ENCODE peak calls at places on chromosomes 6 and 20, in nine cellular contexts. One of them, this sample, is unnamed.

GRCh38 chr6:54285595-54285994 is 22.6 kb upstream of the TINAG start:
- DNase-seq in K562: no peak
- DNase-seq in transverse colon: no peak
- DNase-seq in breast epithelium: no peak
- DNase-seq in endothelial cell of umbilical vein: no peak
- DNase-seq in suprapubic skin: no peak
- DNase-seq in GM12878: no peak
- DNase-seq in spleen: no peak
- DNase-seq in HCT116: no peak
- DNase-seq in this sample: no peak

GRCh38 chr6:88166493-88166900 is 350 bp upstream of the CNR1 start:
- DNase-seq in breast epithelium: no peak
- DNase-seq in spleen: peak
- DNase-seq in suprapubic skin: no peak
- DNase-seq in endothelial cell of umbilical vein: no peak
- DNase-seq in HCT116: no peak
- DNase-seq in transverse colon: no peak
- DNase-seq in K562: no peak
- DNase-seq in GM12878: no peak
- DNase-seq in this sample: no peak

GRCh38 chr6:23266536-23266935 is 697.2 kb downstream of the HDGFL1 start:
- DNase-seq in GM12878: no peak
- DNase-seq in endothelial cell of umbilical vein: no peak
- DNase-seq in spleen: no peak
- DNase-seq in transverse colon: no peak
- DNase-seq in HCT116: no peak
- DNase-seq in K562: no peak
- DNase-seq in suprapubic skin: no peak
- DNase-seq in breast epithelium: no peak
- DNase-seq in this sample: no peak

GRCh38 chr6:137013031-137013430 is 31.7 kb downstream of the IL20RA start:
- DNase-seq in transverse colon: no peak
- DNase-seq in HCT116: no peak
- DNase-seq in breast epithelium: no peak
- DNase-seq in spleen: no peak
- DNase-seq in endothelial cell of umbilical vein: no peak
- DNase-seq in suprapubic skin: no peak
- DNase-seq in GM12878: no peak
- DNase-seq in K562: no peak
- DNase-seq in this sample: no peak

GRCh38 chr20:33668087-33668790 is 1.5 kb downstream of the ACTL10 start:
- DNase-seq in HCT116: no peak
- DNase-seq in suprapubic skin: peak
- DNase-seq in spleen: peak
- DNase-seq in GM12878: no peak
- DNase-seq in K562: peak
- DNase-seq in transverse colon: no peak
- DNase-seq in endothelial cell of umbilical vein: no peak
- DNase-seq in breast epithelium: no peak
- DNase-seq in this sample: no peak

GRCh38 chr6:91485047-91485446 is 898.2 kb upstream of the MAP3K7 start:
- DNase-seq in HCT116: no peak
- DNase-seq in breast epithelium: no peak
- DNase-seq in spleen: no peak
- DNase-seq in K562: no peak
- DNase-seq in transverse colon: no peak
- DNase-seq in suprapubic skin: no peak
- DNase-seq in endothelial cell of umbilical vein: peak
- DNase-seq in GM12878: no peak
- DNase-seq in this sample: no peak

GRCh38 chr20:50675671-50676376 is 15.5 kb downstream of the RIPOR3 start:
- DNase-seq in transverse colon: no peak
- DNase-seq in spleen: no peak
- DNase-seq in endothelial cell of umbilical vein: no peak
- DNase-seq in suprapubic skin: no peak
- DNase-seq in HCT116: no peak
- DNase-seq in GM12878: no peak
- DNase-seq in K562: no peak
- DNase-seq in breast epithelium: no peak
- DNase-seq in this sample: no peak

GRCh38 chr20:1935696-1936366 is 40.6 kb downstream of the SIRPA start:
- DNase-seq in GM12878: no peak
- DNase-seq in endothelial cell of umbilical vein: no peak
- DNase-seq in breast epithelium: no peak
- DNase-seq in spleen: no peak
- DNase-seq in suprapubic skin: no peak
- DNase-seq in transverse colon: peak
- DNase-seq in K562: no peak
- DNase-seq in HCT116: no peak
- DNase-seq in this sample: no peak

GRCh38 chr6:40634429-40634828 is 47.3 kb upstream of the LRFN2 start:
- DNase-seq in GM12878: no peak
- DNase-seq in transverse colon: no peak
- DNase-seq in spleen: no peak
- DNase-seq in endothelial cell of umbilical vein: no peak
- DNase-seq in K562: no peak
- DNase-seq in suprapubic skin: peak
- DNase-seq in HCT116: no peak
- DNase-seq in breast epithelium: no peak
- DNase-seq in this sample: no peak

GRCh38 chr20:16444056-16444777 is 129.0 kb downstream of the KIF16B start:
- DNase-seq in suprapubic skin: no peak
- DNase-seq in endothelial cell of umbilical vein: no peak
- DNase-seq in transverse colon: no peak
- DNase-seq in K562: no peak
- DNase-seq in spleen: no peak
- DNase-seq in HCT116: no peak
- DNase-seq in GM12878: no peak
- DNase-seq in breast epithelium: no peak
- DNase-seq in this sample: no peak

GRCh38 chr6:130324657-130325056 is 41.2 kb upstream of the TMEM200A start:
- DNase-seq in K562: no peak
- DNase-seq in transverse colon: no peak
- DNase-seq in spleen: no peak
- DNase-seq in HCT116: no peak
- DNase-seq in breast epithelium: no peak
- DNase-seq in endothelial cell of umbilical vein: no peak
- DNase-seq in GM12878: no peak
- DNase-seq in suprapubic skin: no peak
- DNase-seq in this sample: no peak

GRCh38 chr6:145544031-145544430 is 191.3 kb downstream of the EPM2A start:
- DNase-seq in endothelial cell of umbilical vein: no peak
- DNase-seq in spleen: no peak
- DNase-seq in breast epithelium: no peak
- DNase-seq in HCT116: peak
- DNase-seq in transverse colon: no peak
- DNase-seq in suprapubic skin: no peak
- DNase-seq in K562: no peak
- DNase-seq in GM12878: no peak
- DNase-seq in this sample: no peak

GRCh38 chr6:34680802-34681515 is 15.6 kb downstream of the ILRUN start:
- DNase-seq in GM12878: no peak
- DNase-seq in suprapubic skin: no peak
- DNase-seq in endothelial cell of umbilical vein: peak
- DNase-seq in transverse colon: no peak
- DNase-seq in breast epithelium: no peak
- DNase-seq in spleen: no peak
- DNase-seq in HCT116: peak
- DNase-seq in K562: peak
- DNase-seq in this sample: no peak

GRCh38 chr20:36847009-36847709 is 28.8 kb upstream of the TLDC2 start:
- DNase-seq in transverse colon: peak
- DNase-seq in endothelial cell of umbilical vein: no peak
- DNase-seq in suprapubic skin: peak
- DNase-seq in K562: no peak
- DNase-seq in breast epithelium: peak
- DNase-seq in GM12878: no peak
- DNase-seq in spleen: no peak
- DNase-seq in HCT116: no peak
- DNase-seq in this sample: no peak

GRCh38 chr20:53036992-53037391 is 64.8 kb downstream of the TSHZ2 start:
- DNase-seq in breast epithelium: no peak
- DNase-seq in endothelial cell of umbilical vein: no peak
- DNase-seq in suprapubic skin: no peak
- DNase-seq in transverse colon: no peak
- DNase-seq in GM12878: no peak
- DNase-seq in HCT116: no peak
- DNase-seq in K562: no peak
- DNase-seq in spleen: no peak
- DNase-seq in this sample: no peak

GRCh38 chr6:10584607-10585006 is 63.5 kb downstream of the GCNT2 start:
- DNase-seq in spleen: no peak
- DNase-seq in GM12878: no peak
- DNase-seq in transverse colon: no peak
- DNase-seq in suprapubic skin: no peak
- DNase-seq in endothelial cell of umbilical vein: no peak
- DNase-seq in breast epithelium: no peak
- DNase-seq in K562: no peak
- DNase-seq in HCT116: no peak
- DNase-seq in this sample: no peak

GRCh38 chr6:16918586-16918985 is 157.3 kb upstream of the ATXN1 start:
- DNase-seq in GM12878: no peak
- DNase-seq in endothelial cell of umbilical vein: no peak
- DNase-seq in transverse colon: no peak
- DNase-seq in K562: no peak
- DNase-seq in suprapubic skin: no peak
- DNase-seq in HCT116: no peak
- DNase-seq in spleen: no peak
- DNase-seq in breast epithelium: no peak
- DNase-seq in this sample: no peak

GRCh38 chr6:150744522-150745260 is 120.8 kb upstream of the MTHFD1L start:
- DNase-seq in transverse colon: no peak
- DNase-seq in endothelial cell of umbilical vein: no peak
- DNase-seq in spleen: no peak
- DNase-seq in K562: no peak
- DNase-seq in GM12878: no peak
- DNase-seq in HCT116: no peak
- DNase-seq in breast epithelium: no peak
- DNase-seq in suprapubic skin: no peak
- DNase-seq in this sample: no peak

GRCh38 chr6:150739711-150740349 is 125.7 kb upstream of the MTHFD1L start:
- DNase-seq in K562: no peak
- DNase-seq in spleen: no peak
- DNase-seq in suprapubic skin: no peak
- DNase-seq in endothelial cell of umbilical vein: no peak
- DNase-seq in breast epithelium: no peak
- DNase-seq in GM12878: no peak
- DNase-seq in HCT116: no peak
- DNase-seq in transverse colon: no peak
- DNase-seq in this sample: no peak

GRCh38 chr6:150740453-150740852 is 125.0 kb upstream of the MTHFD1L start:
- DNase-seq in suprapubic skin: no peak
- DNase-seq in HCT116: no peak
- DNase-seq in breast epithelium: no peak
- DNase-seq in K562: no peak
- DNase-seq in transverse colon: no peak
- DNase-seq in endothelial cell of umbilical vein: no peak
- DNase-seq in spleen: no peak
- DNase-seq in GM12878: no peak
- DNase-seq in this sample: no peak

GRCh38 chr6:150738092-150738625 is 127.3 kb upstream of the MTHFD1L start:
- DNase-seq in HCT116: no peak
- DNase-seq in suprapubic skin: no peak
- DNase-seq in spleen: no peak
- DNase-seq in K562: no peak
- DNase-seq in GM12878: no peak
- DNase-seq in endothelial cell of umbilical vein: no peak
- DNase-seq in transverse colon: no peak
- DNase-seq in breast epithelium: no peak
- DNase-seq in this sample: no peak

DNA sequence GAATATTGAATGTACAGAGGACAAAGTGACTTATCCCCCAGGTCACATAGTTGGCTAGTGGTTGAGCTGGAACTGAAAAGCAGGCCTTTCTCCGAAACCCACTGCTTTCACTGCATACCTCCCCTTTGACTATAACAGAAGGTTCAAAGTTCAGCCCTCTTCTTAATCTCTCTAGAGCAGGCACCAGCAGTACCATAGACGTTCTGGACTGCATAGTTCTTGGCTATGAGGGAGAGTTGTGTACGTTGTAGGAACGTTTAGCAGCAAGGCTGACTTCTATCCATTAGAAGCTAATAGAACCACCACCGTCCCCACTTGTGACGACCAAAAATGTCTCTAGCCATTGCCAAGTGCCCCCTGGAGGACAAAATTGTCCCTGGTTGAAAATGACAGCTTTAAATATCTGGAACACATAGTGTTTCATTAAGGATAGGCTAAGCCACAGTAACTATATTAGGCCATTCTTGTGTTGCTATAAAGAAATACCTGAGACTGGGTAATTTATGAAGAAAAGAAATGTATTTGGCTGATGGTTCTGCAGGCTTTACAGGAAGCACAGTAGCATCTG is 123.8 kb upstream of the MTHFD1L start:
- DNase-seq in GM12878: no peak
- DNase-seq in endothelial cell of umbilical vein: peak
- DNase-seq in suprapubic skin: no peak
- DNase-seq in HCT116: peak
- DNase-seq in spleen: no peak
- DNase-seq in K562: peak
- DNase-seq in breast epithelium: no peak
- DNase-seq in transverse colon: no peak
- DNase-seq in this sample: no peak
- TF ChIP-seq POLR2AphosphoS5 in GM12878: no peak
- TF ChIP-seq POLR2AphosphoS5 in endothelial cell of umbilical vein: no peak
- TF ChIP-seq POLR2AphosphoS5 in suprapubic skin: no peak
- TF ChIP-seq POLR2AphosphoS5 in HCT116: no peak
- TF ChIP-seq POLR2AphosphoS5 in spleen: no peak
- TF ChIP-seq POLR2AphosphoS5 in K562: no peak
- TF ChIP-seq POLR2AphosphoS5 in breast epithelium: no peak
- TF ChIP-seq POLR2AphosphoS5 in transverse colon: no peak
- TF ChIP-seq POLR2AphosphoS5 in this sample: no peak

GRCh38 chr6:37061157-37061804 is 55.8 kb downstream of the FGD2 start:
- DNase-seq in transverse colon: no peak
- DNase-seq in K562: no peak
- DNase-seq in breast epithelium: no peak
- DNase-seq in suprapubic skin: no peak
- DNase-seq in endothelial cell of umbilical vein: no peak
- DNase-seq in HCT116: no peak
- DNase-seq in GM12878: no peak
- DNase-seq in spleen: peak
- DNase-seq in this sample: no peak
- TF ChIP-seq POLR2A in transverse colon: no peak
- TF ChIP-seq POLR2A in K562: no peak
- TF ChIP-seq POLR2A in breast epithelium: no peak
- TF ChIP-seq POLR2A in suprapubic skin: no peak
- TF ChIP-seq POLR2A in endothelial cell of umbilical vein: no peak
- TF ChIP-seq POLR2A in HCT116: no peak
- TF ChIP-seq POLR2A in GM12878: no peak
- TF ChIP-seq POLR2A in spleen: no peak
- TF ChIP-seq POLR2A in this sample: no peak

GRCh38 chr20:25058051-25058796 is at the start of gene ACSS1:
- DNase-seq in transverse colon: peak
- DNase-seq in K562: peak
- DNase-seq in spleen: peak
- DNase-seq in GM12878: peak
- DNase-seq in breast epithelium: peak
- DNase-seq in HCT116: no peak
- DNase-seq in endothelial cell of umbilical vein: peak
- DNase-seq in suprapubic skin: no peak
- DNase-seq in this sample: peak
- TF ChIP-seq POLR2AphosphoS5 in transverse colon: peak
- TF ChIP-seq POLR2AphosphoS5 in K562: no peak
- TF ChIP-seq POLR2AphosphoS5 in spleen: peak
- TF ChIP-seq POLR2AphosphoS5 in GM12878: peak
- TF ChIP-seq POLR2AphosphoS5 in breast epithelium: no peak
- TF ChIP-seq POLR2AphosphoS5 in HCT116: no peak
- TF ChIP-seq POLR2AphosphoS5 in endothelial cell of umbilical vein: no peak
- TF ChIP-seq POLR2AphosphoS5 in suprapubic skin: no peak
- TF ChIP-seq POLR2AphosphoS5 in this sample: peak

GRCh38 chr20:45857114-45857835 is at the start of the genes ACOT8 and ZSWIM3:
- DNase-seq in breast epithelium: peak
- DNase-seq in K562: peak
- DNase-seq in GM12878: peak
- DNase-seq in spleen: peak
- DNase-seq in endothelial cell of umbilical vein: peak
- DNase-seq in transverse colon: peak
- DNase-seq in suprapubic skin: peak
- DNase-seq in HCT116: peak
- DNase-seq in this sample: peak
- TF ChIP-seq POLR2A in breast epithelium: peak
- TF ChIP-seq POLR2A in K562: peak
- TF ChIP-seq POLR2A in GM12878: peak
- TF ChIP-seq POLR2A in spleen: peak
- TF ChIP-seq POLR2A in endothelial cell of umbilical vein: peak
- TF ChIP-seq POLR2A in transverse colon: peak
- TF ChIP-seq POLR2A in suprapubic skin: no peak
- TF ChIP-seq POLR2A in HCT116: peak
- TF ChIP-seq POLR2A in this sample: peak